ENCODE peak calls at places on chromosomes 4 and X, in five cellular contexts. W is H1, A is endothelial cell of umbilical vein, I is K562, C is HepG2. M is an unnamed sample.
A peak's percentile ranks its signal among the peaks of the same experiment; 100 is the strongest.

GRCh38 chr4:28879178-28879577 is 1841.0 kb upstream of the PCDH7 start:
- DNase-seq in I (no peak), A (no peak), C (no peak), W (no peak), M (no peak)

GRCh38 chrX:154818916-154819770 is 13.9 kb upstream of the MPP1 start:
- DNase-seq in I (peak; percentile 65), C (no peak), W (no peak), A (peak; percentile 21), M (no peak)

GRCh38 chr4:3208826-3209225 is 40.1 kb upstream of the MSANTD1 start:
- DNase-seq in I (no peak), A (no peak), W (no peak), C (no peak), M (no peak)

GRCh38 chr4:150006197-150006596 is 72.0 kb upstream of the DCLK2 start:
- DNase-seq in C (no peak), A (no peak), I (no peak), W (no peak), M (no peak)

GRCh38 chrX:136250191-136251041 is 784 bp downstream of the MAP7D3 start:
- DNase-seq in I (peak; percentile 30), C (no peak), A (peak; percentile 41), W (no peak), M (peak; percentile 40)

GRCh38 chr4:173934933-173935620 is 348.4 kb downstream of the FBXO8 start:
- DNase-seq in C (no peak), A (no peak), W (no peak), I (no peak), M (no peak)

GRCh38 chrX:51896626-51897025 is 3.2 kb downstream of the MAGED1 start:
- DNase-seq in W (no peak), C (no peak), A (no peak), I (no peak), M (no peak)

GRCh38 chr4:66252291-66252690 is 582.0 kb upstream of the EPHA5 start:
- DNase-seq in C (no peak), W (no peak), A (no peak), I (no peak), M (no peak)

GRCh38 chrX:118968031-118968430 is 6.4 kb upstream of the LONRF3 start:
- DNase-seq in I (no peak), W (no peak), A (no peak), C (no peak), M (no peak)

GRCh38 chr4:101114936-101115372 is 232.4 kb downstream of the PPP3CA start:
- DNase-seq in I (no peak), A (no peak), W (peak; percentile 21), C (peak; percentile 99), M (no peak)

GRCh38 chr4:165325732-165326512 is 1.5 kb upstream of the MSMO1 start:
- DNase-seq in I (peak; percentile 28), C (peak; percentile 49), A (peak; percentile 74), W (no peak), M (no peak)
- TF ChIP-seq POLR2A in I (no peak), C (no peak), A (peak; percentile 37), W (no peak), M (no peak)

GRCh38 chr4:37068580-37068979 is 176.0 kb upstream of the NWD2 start:
- DNase-seq in C (peak; percentile 2), W (no peak), I (no peak), A (no peak), M (peak; percentile 0)

GRCh38 chr4:37066149-37066548 is 178.4 kb upstream of the NWD2 start:
- DNase-seq in W (no peak), C (no peak), I (no peak), A (no peak), M (no peak)
- TF ChIP-seq MAX in W (no peak), C (no peak), I (no peak), A (no peak), M (no peak)

DNA sequence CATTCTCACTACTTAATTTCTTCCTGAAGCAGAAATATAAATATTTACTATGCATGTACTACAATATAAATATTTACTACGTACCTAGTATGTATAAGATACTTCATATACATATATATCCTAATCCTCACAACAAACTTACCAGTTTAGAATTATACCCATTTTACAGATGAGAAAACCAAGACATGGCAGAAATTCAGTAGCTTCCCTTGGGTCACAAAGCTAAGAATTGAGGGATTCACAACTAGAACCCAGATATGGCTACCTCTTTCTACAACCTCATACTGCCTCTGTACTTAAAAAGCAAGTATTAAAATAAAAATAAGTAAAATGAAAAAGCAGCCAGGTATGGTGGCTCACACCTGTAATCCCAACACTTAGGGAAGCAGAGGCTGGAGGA is 65.9 kb downstream of the AMMECR1 start:
- DNase-seq in A (no peak), I (no peak), C (no peak), W (no peak), M (no peak)
- TF ChIP-seq JUN in A (no peak), I (no peak), C (no peak), W (no peak), M (no peak)

DNA sequence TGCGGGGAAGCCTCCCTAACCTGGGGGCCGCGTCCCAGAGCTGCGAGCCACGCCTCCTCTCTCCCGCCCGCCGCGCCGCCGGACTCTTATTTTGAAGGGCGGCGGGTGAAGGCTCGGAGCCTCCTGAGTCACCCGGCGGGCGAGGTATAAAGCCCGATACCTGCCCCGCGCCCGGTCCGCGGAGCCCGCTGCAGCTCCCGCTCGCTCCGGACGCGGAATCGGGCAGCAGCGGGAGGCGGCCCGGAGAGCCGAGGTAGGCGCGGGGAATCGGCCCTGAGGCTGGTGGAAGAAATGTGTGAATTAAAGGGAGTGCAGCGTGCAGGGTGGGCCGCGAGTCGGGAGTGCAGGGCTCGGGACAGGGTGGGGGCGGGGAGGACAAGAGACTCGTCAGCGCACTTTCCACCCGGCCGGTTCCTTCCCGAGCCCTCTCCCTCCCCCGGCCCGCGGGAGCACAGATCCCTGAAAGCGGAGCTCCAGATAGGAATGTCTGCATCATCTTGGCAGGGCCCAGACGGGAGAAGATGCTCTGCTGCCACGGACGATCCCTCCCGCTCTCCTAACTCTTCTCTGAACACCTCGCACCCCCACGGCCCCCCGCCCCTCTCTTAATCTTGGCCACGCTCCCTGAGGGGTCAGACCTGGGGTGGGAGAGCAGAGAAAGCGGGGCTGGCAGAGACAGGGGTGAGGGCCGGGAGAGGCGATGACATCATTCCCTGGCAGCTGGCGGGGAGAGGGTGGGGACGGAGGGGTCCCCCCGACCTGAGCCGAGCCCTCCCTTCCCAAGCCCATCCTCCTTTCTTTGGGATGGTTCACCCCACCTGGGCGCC is 177.9 kb downstream of the CBR4 start:
- DNase-seq in W (peak; percentile 51), C (peak; percentile 23), A (peak; percentile 78), I (peak; percentile 70), M (peak; percentile 77)
- TF ChIP-seq POLR2A in W (peak; percentile 75), C (no peak), A (peak; percentile 94), I (no peak), M (peak; percentile 92)

GRCh38 chr4:156779046-156779445 is 192.6 kb downstream of the PDGFC start:
- DNase-seq in C (no peak), A (no peak), W (no peak), I (no peak), M (no peak)
- TF ChIP-seq MAX in C (no peak), A (no peak), W (no peak), I (no peak), M (no peak)

GRCh38 chr4:48780867-48781219 is 764 bp upstream of the FRYL start:
- DNase-seq in W (no peak), C (peak; percentile 31), A (peak; percentile 70), I (no peak), M (no peak)
- TF ChIP-seq JUN in W (no peak), C (no peak), A (no peak), I (no peak), M (no peak)

DNA sequence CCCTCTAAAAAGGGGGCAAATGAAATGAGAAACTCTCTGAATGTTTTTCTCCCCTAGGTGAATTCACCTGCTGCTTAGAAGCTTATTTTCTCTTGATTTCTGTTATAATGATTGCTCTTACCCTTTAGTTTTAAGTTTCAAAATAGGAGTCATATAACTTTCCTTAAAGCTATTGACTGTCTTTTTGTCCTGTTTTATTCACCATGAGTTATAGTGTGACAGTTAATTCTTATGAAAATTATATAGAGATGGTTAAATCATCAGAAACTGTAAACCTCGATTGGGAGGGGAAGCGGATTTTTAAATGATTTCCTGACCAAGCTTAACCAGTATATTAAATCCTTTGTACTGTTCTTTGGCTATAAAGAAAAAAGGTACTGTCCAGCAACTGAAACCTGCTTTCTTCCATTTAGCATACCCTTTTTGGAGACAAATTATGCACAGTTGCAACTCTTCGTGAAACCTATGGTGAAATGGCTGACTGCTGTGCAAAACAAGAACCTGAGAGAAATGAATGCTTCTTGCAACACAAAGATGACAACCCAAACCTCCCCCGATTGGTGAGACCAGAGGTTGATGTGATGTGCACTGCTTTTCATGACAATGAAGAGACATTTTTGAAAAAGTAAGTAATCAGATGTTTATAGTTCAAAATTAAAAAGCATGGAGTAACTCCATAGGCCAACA is 4.2 kb downstream of the ALB start:
- DNase-seq in W (no peak), C (no peak), A (no peak), I (no peak), M (no peak)
- TF ChIP-seq POLR2A in W (no peak), C (peak; percentile 54), A (no peak), I (no peak), M (no peak)